ENCODE peak calls at places on chromosomes 13 and 19, in six cellular contexts. F is WERI-Rb-1; J is pancreas; T is foreskin fibroblast; Q is CD8-positive, alpha-beta T cell; N is heart right ventricle. Y is an unnamed sample.

GRCh38 chr19:3114018-3114726 is 20.0 kb downstream of the GNA11 start:
- DNase-seq in F (no peak), J (no peak), T (no peak), Q (peak; percentile 10), N (no peak), Y (no peak)

GRCh38 chr13:21297452-21297851 is 121.0 kb downstream of the MRPL57 start:
- DNase-seq in F (no peak), J (no peak), T (no peak), Q (no peak), N (no peak), Y (no peak)

GRCh38 chr13:67238277-67238859 is 8.2 kb upstream of the PCDH9 start:
- DNase-seq in F (no peak), J (no peak), T (no peak), Q (no peak), N (no peak), Y (no peak)

GRCh38 chr19:4877753-4878490 is 10.5 kb upstream of the PLIN3 start:
- DNase-seq in F (no peak), J (no peak), T (no peak), Q (no peak), N (no peak), Y (peak; percentile 91)

GRCh38 chr19:43595999-43596841 is at the start of the genes IRGQ and ZNF576:
- DNase-seq in F (peak; percentile 99), J (peak; percentile 100), T (peak; percentile 98), Q (peak; percentile 99), N (peak; percentile 100), Y (peak; percentile 99)

GRCh38 chr19:13104848-13105646 is 2.4 kb upstream of the LYL1 start:
- DNase-seq in F (no peak), J (no peak), T (no peak), Q (peak; percentile 36), N (no peak), Y (no peak)

GRCh38 chr19:51097166-51097736 is 11.0 kb downstream of the CTU1 start:
- DNase-seq in F (peak; percentile 69), J (peak; percentile 56), T (peak; percentile 48), Q (peak; percentile 65), N (peak; percentile 62), Y (peak; percentile 54)

GRCh38 chr19:4352701-4353121 is 9.3 kb downstream of the MPND start:
- DNase-seq in F (peak; percentile 61), J (no peak), T (no peak), Q (peak; percentile 72), N (no peak), Y (no peak)

GRCh38 chr13:30033681-30034447 is 183.4 kb upstream of the UBL3 start:
- DNase-seq in F (no peak), J (no peak), T (peak; percentile 85), Q (no peak), N (no peak), Y (no peak)

GRCh38 chr19:49442793-49443365 is 1.6 kb upstream of the SLC17A7 start:
- DNase-seq in F (peak; percentile 99), J (peak; percentile 89), T (peak; percentile 84), Q (no peak), N (peak; percentile 96), Y (peak; percentile 65)

GRCh38 chr13:42255854-42256253 is 16.1 kb upstream of the AKAP11 start:
- DNase-seq in F (no peak), J (no peak), T (no peak), Q (no peak), N (no peak), Y (no peak)

GRCh38 chr19:1081301-1082164 is 13.6 kb downstream of the POLR2E start:
- DNase-seq in F (no peak), J (no peak), T (no peak), Q (peak; percentile 26), N (no peak), Y (no peak)

GRCh38 chr13:76795701-76796695 is 90.2 kb downstream of the KCTD12 start:
- DNase-seq in F (no peak), J (no peak), T (no peak), Q (no peak), N (no peak), Y (no peak)

GRCh38 chr13:75226755-75227435 is 255.1 kb downstream of the TBC1D4 start:
- DNase-seq in F (no peak), J (no peak), T (peak; percentile 82), Q (no peak), N (no peak), Y (no peak)

GRCh38 chr19:14479985-14480694 is 5.0 kb upstream of the PTGER1 start:
- DNase-seq in F (peak; percentile 67), J (no peak), T (no peak), Q (peak; percentile 60), N (no peak), Y (peak; percentile 54)

GRCh38 chr13:67107973-67108372 is 122.2 kb downstream of the PCDH9 start:
- DNase-seq in F (no peak), J (no peak), T (no peak), Q (no peak), N (no peak), Y (no peak)

GRCh38 chr13:90055121-90055520 is 1292.4 kb upstream of the MIR17HG start:
- DNase-seq in F (no peak), J (no peak), T (no peak), Q (no peak), N (no peak), Y (no peak)

GRCh38 chr19:28257396-28257795 is 955.6 kb downstream of the UQCRFS1 start:
- DNase-seq in F (no peak), J (no peak), T (no peak), Q (no peak), N (no peak), Y (no peak)

GRCh38 chr13:94311893-94312292 is 167.6 kb downstream of the DCT start:
- DNase-seq in F (no peak), J (no peak), T (no peak), Q (no peak), N (no peak), Y (no peak)

GRCh38 chr13:36231236-36231635 is 16.9 kb upstream of the SOHLH2 start:
- DNase-seq in F (no peak), J (no peak), T (no peak), Q (no peak), N (no peak), Y (no peak)

GRCh38 chr13:106318941-106319411 is 216.5 kb downstream of the EFNB2 start:
- DNase-seq in F (no peak), J (no peak), T (peak; percentile 90), Q (no peak), N (no peak), Y (no peak)

GRCh38 chr19:54440641-54441040 is 8.4 kb upstream of the LENG8 start:
- DNase-seq in F (no peak), J (peak; percentile 52), T (no peak), Q (no peak), N (no peak), Y (no peak)

GRCh38 chr19:54435551-54436016 is 13.4 kb upstream of the LENG8 start:
- DNase-seq in F (no peak), J (no peak), T (no peak), Q (no peak), N (no peak), Y (no peak)

GRCh38 chr19:54436561-54437229 is 12.3 kb upstream of the LENG8 start:
- DNase-seq in F (no peak), J (no peak), T (no peak), Q (no peak), N (peak; percentile 3), Y (no peak)

GRCh38 chr19:54436031-54436523 is 12.9 kb upstream of the LENG8 start:
- DNase-seq in F (no peak), J (no peak), T (no peak), Q (no peak), N (peak; percentile 3), Y (no peak)

GRCh38 chr19:54439174-54439851 is 9.7 kb upstream of the LENG8 start:
- DNase-seq in F (peak; percentile 69), J (peak; percentile 95), T (no peak), Q (peak; percentile 39), N (no peak), Y (peak; percentile 72)
- TF ChIP-seq CTCF in F (peak; percentile 68), J (peak; percentile 37), T (peak; percentile 32), Q (no peak), N (peak; percentile 57), Y (peak; percentile 59)

DNA sequence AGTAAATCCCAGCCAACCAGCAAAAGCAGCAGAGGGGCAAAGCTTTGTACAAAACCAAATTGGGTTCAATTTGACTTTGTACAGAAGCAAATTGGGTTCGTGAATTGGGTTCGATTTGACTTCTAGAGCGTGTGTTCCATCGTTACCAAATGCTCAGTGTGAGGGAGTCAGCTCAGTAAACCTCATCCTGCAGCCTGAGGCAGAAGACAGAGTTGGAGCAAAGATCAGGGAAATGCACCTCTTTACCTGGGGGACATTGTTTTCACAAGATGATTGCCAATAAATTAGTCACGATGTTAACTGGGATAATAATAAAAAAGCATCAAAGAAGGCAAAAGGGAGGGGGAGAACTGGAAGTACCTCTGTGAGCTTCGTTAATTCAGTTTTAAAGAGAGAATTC is 1.5 kb downstream of the RAB20 start:
- DNase-seq in F (no peak), J (no peak), T (no peak), Q (no peak), N (no peak), Y (no peak)
- H3K4me3 ChIP-seq in F (no peak overlapping the region), J (peak overlapping the region; percentile 86), T (peak overlapping the region; percentile 39), Q (no peak overlapping the region), N (peak overlapping the region; percentile 87), Y (peak overlapping the region; percentile 72)

GRCh38 chr19:11612816-11613511 is 15.7 kb downstream of the ZNF627 start:
- DNase-seq in F (no peak), J (no peak), T (no peak), Q (no peak), N (no peak), Y (no peak)
- TF ChIP-seq CTCF in F (peak; percentile 10), J (no peak), T (no peak), Q (no peak), N (no peak), Y (no peak)

GRCh38 chr19:44808463-44809371 is at the start of gene BCAM:
- DNase-seq in F (peak; percentile 39), J (peak; percentile 74), T (peak; percentile 51), Q (no peak), N (peak; percentile 87), Y (no peak)

GRCh38 chr19:44807162-44807561 is 1.7 kb upstream of the BCAM start:
- DNase-seq in F (no peak), J (no peak), T (no peak), Q (no peak), N (no peak), Y (no peak)

GRCh38 chr19:44806271-44806670 is 2.6 kb upstream of the BCAM start:
- DNase-seq in F (no peak), J (no peak), T (no peak), Q (no peak), N (no peak), Y (no peak)

GRCh38 chr19:44809856-44810554 is 1.1 kb downstream of the BCAM start:
- DNase-seq in F (no peak), J (no peak), T (no peak), Q (no peak), N (no peak), Y (no peak)

DNA sequence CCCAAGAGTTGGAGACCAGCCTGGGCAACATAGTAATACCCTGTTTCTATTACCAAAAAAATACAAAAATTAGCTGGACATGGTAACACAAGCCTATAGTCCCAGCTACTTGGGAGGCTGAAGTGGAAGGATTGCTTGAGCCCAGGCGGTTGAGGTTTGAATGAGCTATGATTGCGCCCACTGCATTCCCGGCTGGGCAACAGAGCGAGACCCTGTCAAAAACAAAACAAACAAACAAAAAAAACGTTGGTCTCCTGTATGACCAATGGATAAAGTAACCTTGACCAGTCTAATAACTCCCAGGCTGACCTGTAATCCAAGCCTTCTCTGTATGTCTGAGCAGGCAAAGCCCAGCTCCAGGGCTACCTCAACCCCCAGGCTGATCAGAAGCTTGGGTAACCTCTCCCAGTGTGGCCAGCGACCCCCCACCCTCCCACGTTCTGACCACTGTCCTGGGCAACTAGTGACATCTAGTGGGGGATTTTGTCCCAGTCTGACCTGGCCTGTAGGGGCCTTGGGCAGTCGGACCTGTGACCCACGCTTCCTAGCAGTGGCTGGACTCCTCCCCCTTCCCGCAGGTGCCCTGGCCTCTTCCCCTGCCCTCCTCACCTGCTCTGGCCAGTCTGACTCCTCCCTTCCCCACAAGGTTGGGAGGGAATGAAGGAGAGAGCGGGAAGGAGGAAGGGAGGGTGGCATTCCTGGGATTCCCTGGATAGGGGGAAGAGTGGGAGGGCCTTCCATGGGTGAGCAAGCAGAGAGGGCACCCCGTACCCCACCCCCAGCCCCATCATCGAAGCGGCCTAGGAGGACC is 1.0 kb upstream of the BCAM start:
- DNase-seq in F (peak; percentile 71), J (peak; percentile 72), T (no peak), Q (no peak), N (peak; percentile 51), Y (no peak)
- H3K4me3 ChIP-seq in F (no peak overlapping the region), J (no peak overlapping the region), T (no peak overlapping the region), Q (no peak overlapping the region), N (peak overlapping the region; percentile 86), Y (no peak overlapping the region)

Y was measured in dorsolateral prefrontal cortex.